ENCODE peak calls at places on chromosomes 13 and 19, in nine cellular contexts. E, H, G, F, T, B, Y, J and C are unnamed samples.

GRCh38 chr13:69274231-69274630 is 833.4 kb upstream of the ATXN8OS start:
- DNase-seq in H (peak; percentile 2), Y (no peak), G (no peak), B (no peak), T (no peak), E (no peak), J (no peak), F (no peak), C (no peak)

GRCh38 chr19:345320-345879 is 804 bp upstream of the MIER2 start:
- DNase-seq in Y (no peak), G (no peak), B (no peak), F (no peak), E (no peak), J (no peak), H (no peak), T (no peak), C (no peak)

GRCh38 chr13:38674208-38674607 is 12.7 kb upstream of the FREM2 start:
- DNase-seq in G (no peak), H (no peak), Y (peak; percentile 38), T (no peak), B (no peak), F (peak; percentile 35), J (no peak), E (no peak), C (no peak)

GRCh38 chr13:50911051-50911690 is 1.6 kb downstream of the RNASEH2B start:
- DNase-seq in E (peak; percentile 67), B (no peak), G (no peak), J (peak; percentile 11), T (no peak), H (peak; percentile 10), Y (peak; percentile 19), F (peak; percentile 18), C (no peak)

GRCh38 chr13:21674271-21675009 is 3.6 kb downstream of the FGF9 start:
- DNase-seq in H (peak; percentile 20), G (no peak), T (no peak), J (no peak), E (peak; percentile 86), Y (no peak), B (no peak), F (no peak), C (no peak)

GRCh38 chr19:41144403-41144802 is 30.2 kb downstream of the CYP2F1 start:
- DNase-seq in F (peak; percentile 62), J (peak; percentile 90), E (peak; percentile 83), B (peak; percentile 90), T (peak; percentile 72), H (peak; percentile 85), G (peak; percentile 93), Y (peak; percentile 83), C (no peak)

GRCh38 chr19:47499863-47500830 is 14.7 kb downstream of the NAPA start:
- DNase-seq in Y (no peak), H (no peak), G (no peak), F (no peak), T (no peak), E (no peak), J (no peak), B (no peak), C (no peak)

GRCh38 chr13:113497217-113497616 is 6.7 kb upstream of the DCUN1D2 start:
- DNase-seq in H (no peak), B (no peak), T (no peak), J (no peak), E (no peak), F (no peak), Y (no peak), G (no peak), C (no peak)

GRCh38 chr13:71632721-71633120 is 234.3 kb downstream of the DACH1 start:
- DNase-seq in H (no peak), F (no peak), J (peak; percentile 40), G (no peak), B (no peak), T (no peak), E (no peak), Y (peak; percentile 22), C (no peak)

GRCh38 chr19:15296841-15297415 is 35.4 kb downstream of the BRD4 start:
- DNase-seq in Y (no peak), J (no peak), B (no peak), F (no peak), E (no peak), T (no peak), H (no peak), G (no peak), C (no peak)

GRCh38 chr13:98972059-98972458 is 5.8 kb downstream of the DOCK9 start:
- DNase-seq in F (no peak), Y (no peak), T (no peak), H (no peak), J (no peak), G (no peak), B (no peak), E (no peak), C (no peak)

GRCh38 chr13:91123456-91124127 is 223.9 kb upstream of the MIR17HG start:
- DNase-seq in B (no peak), E (no peak), H (no peak), G (no peak), Y (peak; percentile 80), T (peak; percentile 35), J (no peak), F (no peak), C (no peak)

GRCh38 chr19:2164020-2164988 is 571 bp downstream of the DOT1L start:
- DNase-seq in E (no peak), G (no peak), H (no peak), T (no peak), Y (peak; percentile 51), J (peak; percentile 23), F (peak; percentile 31), B (no peak), C (no peak)

GRCh38 chr13:110698689-110699088 is 7.2 kb downstream of the CARS2 start:
- DNase-seq in F (no peak), B (no peak), G (no peak), T (no peak), H (no peak), E (no peak), Y (no peak), J (no peak), C (no peak)

GRCh38 chr13:111395511-111396393 is 75.3 kb downstream of the TEX29 start:
- DNase-seq in E (no peak), H (no peak), Y (no peak), B (no peak), J (no peak), F (no peak), G (no peak), T (no peak), C (no peak)

GRCh38 chr19:29320076-29320475 is 107.1 kb upstream of the UQCRFS1 start:
- DNase-seq in G (no peak), F (no peak), E (no peak), T (no peak), H (no peak), B (no peak), Y (no peak), J (no peak), C (no peak)

GRCh38 chr13:21777166-21777565 is 106.3 kb downstream of the FGF9 start:
- DNase-seq in J (no peak), H (no peak), F (no peak), B (no peak), Y (no peak), G (no peak), E (no peak), T (no peak), C (no peak)

GRCh38 chr19:6108721-6109633 is 1.3 kb downstream of the RFX2 start:
- DNase-seq in F (peak; percentile 59), Y (peak; percentile 58), B (peak; percentile 66), J (peak; percentile 60), T (no peak), E (peak; percentile 28), G (peak; percentile 41), H (no peak), C (no peak)

GRCh38 chr13:101521371-101521770 is 68.9 kb downstream of the ITGBL1 start:
- DNase-seq in H (no peak), F (no peak), Y (no peak), T (no peak), J (no peak), B (no peak), E (no peak), G (no peak), C (no peak)

GRCh38 chr13:100542546-100543156 is 45.9 kb downstream of the GGACT start:
- DNase-seq in B (no peak), G (no peak), H (peak; percentile 9), F (peak; percentile 12), T (peak; percentile 18), J (peak; percentile 57), Y (peak; percentile 83), E (peak; percentile 77), C (no peak)